ENCODE peak calls at places on chromosomes 1 and 21, in six cellular contexts. S is tibial nerve; Z is uterus; L is neuronal stem cell; I is gastrocnemius medialis; U is CD8-positive, alpha-beta memory T cell. R is an unnamed sample. For H3K4me1, the result is how much of the 10 kb centered on the place peaks cover.

GRCh38 chr1:81375884-81376548 is 424.7 kb upstream of the ADGRL2 start:
- DNase-seq in L (no peak), I (no peak), U (no peak), S (no peak), Z (no peak), R (no peak)

GRCh38 chr1:151992345-151993083 is 1.1 kb downstream of the S100A10 start:
- DNase-seq in I (peak), Z (peak), U (no peak), L (no peak), S (peak), R (peak)

GRCh38 chr1:27097484-27097917 is 57.4 kb downstream of the SLC9A1 start:
- DNase-seq in I (peak), Z (peak), U (peak), S (peak), L (peak), R (peak)

GRCh38 chr1:3821004-3821933 is 25.0 kb upstream of the LRRC47 start:
- DNase-seq in L (no peak), U (no peak), S (no peak), I (no peak), Z (no peak), R (no peak)

GRCh38 chr1:184792450-184792969 is 37.9 kb upstream of the EDEM3 start:
- DNase-seq in S (peak), I (peak), U (no peak), L (no peak), Z (peak), R (no peak)

GRCh38 chr21:30083120-30083945 is 83.3 kb downstream of the CLDN17 start:
- DNase-seq in Z (no peak), L (no peak), I (no peak), S (no peak), U (no peak), R (no peak)

GRCh38 chr1:208421511-208421910 is 177.3 kb upstream of the PLXNA2 start:
- DNase-seq in I (no peak), U (no peak), Z (no peak), L (no peak), S (no peak), R (no peak)

GRCh38 chr1:26856604-26857469 is 6.1 kb upstream of the SFN start:
- DNase-seq in I (no peak), U (no peak), L (no peak), Z (no peak), S (no peak), R (no peak)

GRCh38 chr1:169488157-169488556 is 2.4 kb upstream of the SLC19A2 start:
- DNase-seq in S (no peak), U (no peak), I (no peak), L (no peak), Z (no peak), R (no peak)

GRCh38 chr1:6097117-6097595 is 51.5 kb downstream of the KCNAB2 start:
- DNase-seq in L (no peak), Z (no peak), U (no peak), I (no peak), S (no peak), R (no peak)

GRCh38 chr1:21312407-21312992 is 22.2 kb upstream of the ECE1 start:
- DNase-seq in U (no peak), I (no peak), Z (no peak), S (no peak), L (no peak), R (no peak)
- H3K4me1 ChIP-seq in U (under half), I (under half), Z (under half), S (half or more), L (under half), R (half or more)

GRCh38 chr1:111598534-111598933 is 21.1 kb upstream of the RAP1A start:
- DNase-seq in U (peak), S (no peak), L (no peak), Z (no peak), I (no peak), R (no peak)
- H3K4me1 ChIP-seq in U (half or more), S (under half), L (under half), Z (under half), I (under half), R (under half)

GRCh38 chr1:44672956-44673674 is 1.2 kb downstream of the TMEM53 start:
- DNase-seq in I (no peak), U (no peak), Z (no peak), L (no peak), S (no peak), R (peak)
- H3K4me1 ChIP-seq in I (under half), U (under half), Z (under half), L (under half), S (under half), R (under half)

DNA sequence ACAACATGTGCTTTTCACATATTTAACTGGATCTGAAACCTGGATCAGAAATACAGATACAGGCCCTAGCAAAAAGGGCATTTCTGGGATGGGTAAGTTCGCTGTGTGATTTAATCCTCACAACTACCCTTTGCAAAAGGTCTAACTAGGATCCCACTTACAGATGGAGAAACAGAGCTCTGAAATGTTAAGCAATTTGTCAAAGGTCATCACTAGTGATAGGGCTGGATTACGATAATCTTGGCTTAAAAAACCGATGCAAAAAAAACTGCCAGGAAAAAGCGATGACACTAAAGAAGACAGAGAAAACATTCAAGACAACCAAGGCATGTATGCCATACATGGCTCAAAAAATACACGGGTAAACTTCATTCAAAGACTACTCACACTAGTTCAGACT is 29.9 kb downstream of the AHCTF1 start:
- DNase-seq in Z (no peak), U (no peak), S (no peak), I (no peak), L (no peak), R (no peak)
- H3K4me1 ChIP-seq in Z (under half), U (under half), S (under half), I (under half), L (under half), R (under half)

GRCh38 chr1:44808063-44808937 is at the start of gene BTBD19:
- DNase-seq in U (no peak), L (no peak), S (peak), I (peak), Z (peak), R (peak)
- H3K4me1 ChIP-seq in U (half or more), L (under half), S (half or more), I (half or more), Z (half or more), R (under half)

GRCh38 chr1:234871039-234871709 is 257.5 kb downstream of the TOMM20 start:
- DNase-seq in L (no peak), S (no peak), I (no peak), U (no peak), Z (peak), R (no peak)

GRCh38 chr1:234869182-234870019 is 259.2 kb downstream of the TOMM20 start:
- DNase-seq in Z (peak), L (no peak), S (no peak), I (no peak), U (no peak), R (no peak)

GRCh38 chr1:234870582-234870981 is 258.1 kb downstream of the TOMM20 start:
- DNase-seq in Z (peak), U (no peak), L (no peak), I (no peak), S (no peak), R (no peak)

GRCh38 chr1:234870020-234870378 is 258.6 kb downstream of the TOMM20 start:
- DNase-seq in I (no peak), U (no peak), Z (peak), S (no peak), L (no peak), R (no peak)

DNA sequence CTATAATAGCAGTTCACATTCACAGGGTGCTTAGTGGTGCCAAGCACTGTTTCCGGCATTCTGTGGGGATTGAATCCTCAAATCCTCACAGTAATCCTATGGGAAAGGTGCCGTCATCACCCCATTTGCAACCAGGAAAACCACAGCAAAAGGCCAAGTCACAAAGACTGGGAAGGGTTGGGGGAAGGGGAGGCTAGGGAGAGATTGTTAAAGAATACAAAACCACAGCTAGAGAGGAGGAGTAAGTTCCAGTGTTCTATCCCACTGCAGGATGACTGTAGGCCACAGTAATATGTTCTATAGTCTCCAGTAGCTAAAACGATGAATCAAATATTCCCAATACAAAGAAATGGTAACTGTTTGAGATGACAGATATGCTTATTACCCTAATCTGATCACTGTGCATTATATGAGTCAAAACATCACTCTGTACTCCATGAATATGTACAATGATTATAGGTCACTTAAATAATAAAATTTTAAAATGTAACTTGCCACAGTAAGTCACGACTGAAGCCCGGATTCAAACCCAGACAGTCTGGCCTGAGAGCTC is 256.9 kb downstream of the TOMM20 start:
- DNase-seq in Z (no peak), I (no peak), S (no peak), U (no peak), L (no peak), R (no peak)
- H3K4me1 ChIP-seq in Z (under half), I (under half), S (under half), U (under half), L (under half), R (under half)

GRCh38 chr1:23598424-23598823 is 39.1 kb upstream of the ID3 start:
- DNase-seq in I (no peak), Z (no peak), L (peak), U (no peak), S (no peak), R (no peak)
- H3K4me1 ChIP-seq in I (under half), Z (under half), L (under half), U (half or more), S (under half), R (under half)

GRCh38 chr1:119225270-119225669 is 84.8 kb upstream of the WARS2 start:
- DNase-seq in U (no peak), L (no peak), S (no peak), I (no peak), Z (no peak), R (no peak)
- H3K4me1 ChIP-seq in U (under half), L (under half), S (under half), I (under half), Z (under half), R (under half)

R was measured in Peyer's patch.